ENCODE peak calls at places on chromosomes 13 and 19, in nine cellular contexts. N, H, T, Z, P, R, I, C and L are unnamed samples.

GRCh38 chr13:23867027-23867491 is 22.1 kb downstream of the MIPEP start:
- DNase-seq in P (no peak), R (no peak), T (peak), Z (peak), H (peak), I (no peak), C (no peak), N (no peak), L (peak)

GRCh38 chr19:29014857-29015436 is 198.0 kb downstream of the UQCRFS1 start:
- DNase-seq in N (no peak), H (no peak), R (no peak), I (no peak), Z (no peak), P (no peak), C (no peak), T (peak), L (no peak)

GRCh38 chr19:16435999-16436650 is 35.6 kb downstream of the EPS15L1 start:
- DNase-seq in Z (peak), T (no peak), H (no peak), C (no peak), N (no peak), I (no peak), R (no peak), P (no peak), L (peak)

GRCh38 chr19:9885077-9885552 is 50.0 kb downstream of the PIN1 start:
- DNase-seq in N (peak), I (no peak), Z (peak), T (peak), P (no peak), C (peak), R (no peak), H (peak), L (peak)

GRCh38 chr13:20473888-20474287 is 51.8 kb downstream of the CRYL1 start:
- DNase-seq in R (no peak), P (no peak), T (no peak), N (no peak), C (no peak), H (no peak), I (no peak), Z (no peak), L (no peak)

GRCh38 chr13:25882732-25883357 is 169.0 kb downstream of the SHISA2 start:
- DNase-seq in P (no peak), N (no peak), H (no peak), C (no peak), R (no peak), I (no peak), T (no peak), Z (no peak), L (no peak)

GRCh38 chr13:51608857-51609406 is 24.7 kb downstream of the WDFY2 start:
- DNase-seq in N (no peak), P (no peak), H (no peak), T (no peak), C (no peak), Z (no peak), R (no peak), I (no peak), L (no peak)

GRCh38 chr13:49560270-49561063 is 24.9 kb downstream of the RCBTB1 start:
- DNase-seq in C (no peak), Z (peak), R (no peak), T (peak), I (no peak), P (no peak), H (no peak), N (no peak), L (peak)

GRCh38 chr13:30559274-30559673 is 58.4 kb upstream of the USPL1 start:
- DNase-seq in P (no peak), R (no peak), H (no peak), T (no peak), I (no peak), N (no peak), Z (no peak), C (no peak), L (no peak)

GRCh38 chr19:1468274-1469199 is 10.5 kb downstream of the C19orf25 start:
- DNase-seq in I (no peak), C (no peak), Z (peak), H (no peak), N (no peak), R (peak), T (peak), P (peak), L (peak)

GRCh38 chr13:89457977-89458376 is 1786.8 kb downstream of the SLITRK5 start:
- DNase-seq in R (no peak), H (peak), I (no peak), T (no peak), N (no peak), C (no peak), Z (peak), P (no peak), L (peak)

GRCh38 chr13:73057284-73058025 is 1.4 kb upstream of the KLF5 start:
- DNase-seq in P (no peak), T (no peak), R (no peak), H (no peak), N (no peak), I (no peak), Z (no peak), C (no peak), L (no peak)

GRCh38 chr19:18586311-18586710 is 2.3 kb upstream of the REX1BD start:
- DNase-seq in N (no peak), H (no peak), P (no peak), Z (no peak), T (peak), R (no peak), C (no peak), I (no peak), L (no peak)

GRCh38 chr13:97798836-97799235 is 154.6 kb upstream of the IPO5 start:
- DNase-seq in R (no peak), H (no peak), N (no peak), T (peak), C (no peak), Z (peak), P (no peak), I (no peak), L (peak)

GRCh38 chr19:18230941-18231734 is 4.9 kb upstream of the PDE4C start:
- DNase-seq in P (no peak), Z (no peak), C (peak), H (no peak), R (no peak), T (no peak), I (no peak), N (no peak), L (no peak)

GRCh38 chr13:51999525-51999924 is 11.7 kb downstream of the ATP7B start:
- DNase-seq in N (peak), T (no peak), R (no peak), Z (no peak), C (peak), H (no peak), I (no peak), P (no peak), L (no peak)

GRCh38 chr13:50529154-50529882 is 314.2 kb downstream of the DLEU7 start:
- DNase-seq in H (peak), N (peak), P (peak), C (peak), R (no peak), T (peak), I (no peak), Z (peak), L (peak)

GRCh38 chr13:37526710-37527446 is 71.7 kb downstream of the POSTN start:
- DNase-seq in P (no peak), R (no peak), T (peak), H (peak), C (no peak), N (no peak), I (no peak), Z (peak), L (no peak)

GRCh38 chr19:55283548-55284393 is at the start of gene BRSK1:
- DNase-seq in Z (peak), P (peak), H (peak), I (no peak), T (peak), N (peak), C (peak), R (peak), L (peak)

GRCh38 chr13:32746474-32746873 is 160.2 kb downstream of the PDS5B start:
- DNase-seq in R (no peak), H (no peak), P (no peak), N (no peak), T (peak), I (no peak), Z (no peak), C (no peak), L (peak)

GRCh38 chr19:54882758-54883157 is 8.7 kb downstream of the FCAR start:
- DNase-seq in Z (no peak), T (no peak), P (no peak), R (no peak), C (no peak), I (no peak), H (no peak), N (no peak), L (no peak)

GRCh38 chr13:98216711-98217110 is 39.6 kb upstream of the RNF113B start:
- DNase-seq in N (no peak), R (no peak), I (no peak), H (no peak), T (no peak), P (no peak), C (no peak), Z (no peak), L (peak)

GRCh38 chr13:100361504-100361903 is 227.1 kb downstream of the GGACT start:
- DNase-seq in N (no peak), R (no peak), I (no peak), C (no peak), Z (no peak), H (no peak), T (peak), P (no peak), L (no peak)

GRCh38 chr19:29624489-29625210 is 18.6 kb downstream of the POP4 start:
- DNase-seq in C (peak), N (no peak), Z (no peak), P (no peak), I (no peak), R (no peak), T (peak), H (no peak), L (no peak)

GRCh38 chr19:43441736-43442135 is 23.7 kb downstream of the LYPD3 start:
- DNase-seq in Z (no peak), I (no peak), H (no peak), P (no peak), C (no peak), N (no peak), T (no peak), R (no peak), L (no peak)

GRCh38 chr19:6802336-6803035 is 30.0 kb downstream of the VAV1 start:
- DNase-seq in I (peak), P (peak), H (no peak), N (peak), Z (no peak), R (peak), C (no peak), T (no peak), L (no peak)

GRCh38 chr19:39212377-39212742 is 8.3 kb upstream of the SYCN start:
- DNase-seq in R (peak), P (peak), I (peak), Z (peak), T (no peak), H (no peak), N (no peak), C (no peak), L (peak)

GRCh38 chr13:51825165-51825592 is 19.8 kb downstream of the TMEM272 start:
- DNase-seq in T (peak), Z (peak), H (no peak), I (no peak), N (no peak), C (no peak), P (peak), R (no peak), L (peak)

GRCh38 chr13:112635323-112635722 is 47.4 kb upstream of the TUBGCP3 start:
- DNase-seq in Z (no peak), I (no peak), H (no peak), T (no peak), R (no peak), P (no peak), N (no peak), C (no peak), L (no peak)

GRCh38 chr19:18878858-18879578 is 16.9 kb downstream of the CERS1 start:
- DNase-seq in Z (no peak), P (no peak), T (no peak), R (no peak), N (no peak), I (no peak), C (no peak), H (no peak), L (no peak)

GRCh38 chr13:42474954-42475353 is 99.0 kb upstream of the TNFSF11 start:
- DNase-seq in R (peak), H (no peak), N (no peak), Z (peak), I (no peak), C (no peak), P (no peak), T (no peak), L (peak)

GRCh38 chr13:49985129-49985528 is 11.7 kb upstream of the TRIM13 start:
- DNase-seq in Z (no peak), N (no peak), T (no peak), I (no peak), R (no peak), H (no peak), C (no peak), P (no peak), L (no peak)

GRCh38 chr13:91220872-91221271 is 126.6 kb upstream of the MIR17HG start:
- DNase-seq in Z (no peak), T (no peak), H (no peak), I (no peak), C (no peak), R (no peak), N (no peak), P (no peak), L (no peak)

GRCh38 chr19:22605275-22606211 is 28.6 kb upstream of the ZNF492 start:
- DNase-seq in Z (no peak), T (no peak), H (no peak), R (no peak), P (no peak), C (no peak), N (no peak), I (no peak), L (no peak)

GRCh38 chr13:33129094-33129832 is 113.0 kb downstream of the KL start:
- DNase-seq in H (no peak), C (no peak), R (no peak), I (no peak), Z (no peak), P (no peak), N (no peak), T (no peak), L (no peak)

GRCh38 chr19:21680679-21681078 is 86.7 kb downstream of the ZNF100 start:
- DNase-seq in T (no peak), C (no peak), N (no peak), H (no peak), R (no peak), P (no peak), I (no peak), Z (no peak), L (no peak)

GRCh38 chr13:46586766-46587509 is 34.0 kb downstream of the LRCH1 start:
- DNase-seq in C (no peak), N (no peak), P (no peak), Z (no peak), T (peak), R (no peak), I (no peak), H (peak), L (peak)